ENCODE peak calls at places on chromosome 1, in four cellular contexts. R is RWPE1, D is adrenal gland, Z is neural progenitor cell. S is an unnamed sample.

GRCh38 chr1:183126528-183126927 is 59.5 kb upstream of the LAMC2 start:
- DNase-seq in D (no peak), R (no peak), Z (no peak), S (no peak)

GRCh38 chr1:15220024-15220392 is 27.0 kb upstream of the FHAD1 start:
- DNase-seq in R (no peak), D (no peak), Z (no peak), S (no peak)

GRCh38 chr1:17438977-17439249 is 564 bp downstream of the RCC2 start:
- DNase-seq in R (no peak), D (peak; percentile 24), Z (no peak), S (no peak)

GRCh38 chr1:169630006-169630405 is at the start of gene SELP:
- DNase-seq in Z (no peak), D (no peak), R (no peak), S (no peak)

GRCh38 chr1:94434339-94435092 is 16.3 kb downstream of the ABCD3 start:
- DNase-seq in D (no peak), Z (no peak), R (no peak), S (no peak)

GRCh38 chr1:26029864-26030481 is 8.4 kb downstream of the EXTL1 start:
- DNase-seq in Z (peak; percentile 33), R (no peak), D (no peak), S (no peak)

GRCh38 chr1:33050221-33051076 is 13.8 kb upstream of the AK2 start:
- DNase-seq in Z (no peak), D (peak; percentile 27), R (peak; percentile 73), S (no peak)

GRCh38 chr1:63640633-63641567 is 47.7 kb downstream of the PGM1 start:
- DNase-seq in R (no peak), D (no peak), Z (no peak), S (peak; percentile 85)

DNA sequence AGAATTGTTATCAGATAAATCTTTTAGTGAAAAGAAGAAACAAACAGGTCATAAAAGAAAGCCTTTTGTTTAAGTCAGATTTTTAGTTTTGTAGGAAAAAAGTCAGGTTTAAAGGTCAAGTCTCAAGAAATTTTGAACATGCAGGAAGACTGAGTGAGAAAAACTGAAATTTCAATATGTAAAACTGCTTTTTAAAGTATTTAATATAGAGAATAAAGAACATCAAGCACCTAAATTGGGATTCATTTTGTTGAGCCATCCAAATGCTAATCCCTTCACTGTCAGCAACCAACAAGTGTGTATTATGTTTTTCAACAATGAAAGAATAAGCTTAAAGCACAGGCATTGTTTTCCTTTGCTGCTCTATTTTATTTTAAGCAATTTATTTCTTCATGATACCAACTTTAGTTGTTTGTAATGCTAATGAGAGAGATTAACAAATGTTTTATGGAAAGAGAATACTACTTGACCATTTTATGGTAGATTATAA is 114.9 kb upstream of the SERTAD4 start:
- DNase-seq in D (no peak), Z (peak; percentile 6), R (no peak), S (no peak)
- H3K27ac ChIP-seq in D (no peak overlapping the region), Z (no peak overlapping the region), R (no peak overlapping the region), S (no peak overlapping the region)

GRCh38 chr1:162695687-162696086 is 63.4 kb downstream of the DDR2 start:
- DNase-seq in Z (no peak), D (no peak), R (no peak), S (no peak)

GRCh38 chr1:162697140-162697895 is 65.1 kb downstream of the DDR2 start:
- DNase-seq in D (no peak), Z (no peak), R (no peak), S (no peak)

GRCh38 chr1:162694911-162695310 is 62.6 kb downstream of the DDR2 start:
- DNase-seq in D (no peak), Z (no peak), R (no peak), S (no peak)

GRCh38 chr1:162699366-162699765 is 67.1 kb downstream of the DDR2 start:
- DNase-seq in Z (no peak), R (no peak), D (no peak), S (no peak)

GRCh38 chr1:162696286-162696862 is 64.1 kb downstream of the DDR2 start:
- DNase-seq in Z (peak; percentile 92), D (peak; percentile 84), R (peak; percentile 69), S (no peak)
- H3K27ac ChIP-seq in Z (peak overlapping the region; percentile 84), D (peak overlapping the region; percentile 77), R (peak overlapping the region; percentile 91), S (no peak overlapping the region)

GRCh38 chr1:196305216-196305615 is 303.0 kb downstream of the KCNT2 start:
- DNase-seq in D (no peak), Z (no peak), R (no peak), S (no peak)
- H3K27ac ChIP-seq in D (no peak overlapping the region), Z (no peak overlapping the region), R (no peak overlapping the region), S (no peak overlapping the region)

GRCh38 chr1:27563407-27564263 is 40.3 kb downstream of the AHDC1 start:
- DNase-seq in D (peak; percentile 91), Z (no peak), R (no peak), S (peak; percentile 85)

GRCh38 chr1:27564710-27565649 is 39.0 kb downstream of the AHDC1 start:
- DNase-seq in Z (no peak), D (peak; percentile 44), R (no peak), S (no peak)

GRCh38 chr1:27562021-27562420 is 41.9 kb downstream of the AHDC1 start:
- DNase-seq in Z (peak; percentile 33), R (no peak), D (no peak), S (no peak)

GRCh38 chr1:27562483-27563406 is 41.2 kb downstream of the AHDC1 start:
- DNase-seq in D (no peak), R (no peak), Z (no peak), S (no peak)

GRCh38 chr1:27564264-27564579 is 39.7 kb downstream of the AHDC1 start:
- DNase-seq in D (no peak), Z (no peak), R (no peak), S (no peak)
- H3K27ac ChIP-seq in D (peak overlapping the region; percentile 86), Z (peak overlapping the region; percentile 24), R (peak overlapping the region; percentile 98), S (peak overlapping the region; percentile 60)

GRCh38 chr1:152776361-152776760 is 1.4 kb downstream of the LCE1F start:
- DNase-seq in D (no peak), R (no peak), Z (no peak), S (no peak)
- H3K27ac ChIP-seq in D (no peak overlapping the region), R (no peak overlapping the region), Z (no peak overlapping the region), S (no peak overlapping the region)

DNA sequence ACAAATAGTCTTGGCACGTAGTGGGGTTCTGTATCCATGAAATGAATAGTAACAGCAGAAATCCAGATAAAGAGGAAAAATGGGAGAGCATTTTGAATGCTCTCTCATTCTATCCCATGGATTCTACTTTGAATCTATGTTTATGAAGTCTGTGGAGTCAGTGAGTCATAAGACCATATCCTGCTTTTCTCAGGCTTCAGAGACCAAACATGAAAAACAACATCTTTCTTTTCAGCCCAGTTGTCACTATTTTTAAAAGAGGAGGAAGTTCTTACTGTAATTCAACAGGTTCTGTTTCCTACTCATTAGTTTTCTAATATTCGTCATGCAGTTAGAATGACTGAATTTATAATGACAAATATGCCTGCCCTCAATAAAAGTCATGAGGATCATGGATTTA is 39.4 kb upstream of the CD55 start:
- DNase-seq in R (peak; percentile 13), Z (no peak), D (no peak), S (peak; percentile 35)
- H3K27ac ChIP-seq in R (no peak overlapping the region), Z (no peak overlapping the region), D (no peak overlapping the region), S (no peak overlapping the region)

GRCh38 chr1:107740574-107740973 is 224.4 kb downstream of the VAV3 start:
- DNase-seq in D (no peak), Z (no peak), R (no peak), S (no peak)
- H3K27ac ChIP-seq in D (no peak overlapping the region), Z (no peak overlapping the region), R (no peak overlapping the region), S (no peak overlapping the region)

GRCh38 chr1:110872745-110873435 is at the start of gene CD53:
- DNase-seq in R (no peak), Z (no peak), D (peak; percentile 39), S (peak; percentile 49)
- H3K27ac ChIP-seq in R (no peak within 1 kb of the TSS), Z (no peak within 1 kb of the TSS), D (peak within 1 kb of the TSS; percentile 27), S (peak within 1 kb of the TSS; percentile 92)

GRCh38 chr1:8157765-8158164 is 131.7 kb upstream of the ERRFI1 start:
- DNase-seq in Z (no peak), R (no peak), D (no peak), S (no peak)
- H3K27ac ChIP-seq in Z (no peak overlapping the region), R (no peak overlapping the region), D (no peak overlapping the region), S (no peak overlapping the region)

GRCh38 chr1:9439074-9439761 is 100.0 kb upstream of the SLC25A33 start:
- DNase-seq in Z (no peak), D (no peak), R (no peak), S (peak; percentile 70)
- H3K27ac ChIP-seq in Z (no peak overlapping the region), D (no peak overlapping the region), R (peak overlapping the region; percentile 58), S (peak overlapping the region; percentile 82)